ENCODE peak calls at places on chromosomes 13 and 19, in six cellular contexts. One of them, this sample, is unnamed.

GRCh38 chr19:13103961-13104847 is 1.5 kb upstream of the LYL1 start:
- DNase-seq in mammary epithelial cell: no peak
- DNase-seq in MM.1S: peak; percentile 72
- DNase-seq in endothelial cell of umbilical vein: peak; percentile 94
- DNase-seq in hepatocyte: no peak
- DNase-seq in OCI-LY7: peak; percentile 96
- DNase-seq in this sample: no peak

GRCh38 chr13:113528101-113528797 is 37.7 kb upstream of the DCUN1D2 start:
- DNase-seq in mammary epithelial cell: no peak
- DNase-seq in MM.1S: no peak
- DNase-seq in endothelial cell of umbilical vein: no peak
- DNase-seq in hepatocyte: no peak
- DNase-seq in OCI-LY7: no peak
- DNase-seq in this sample: no peak

GRCh38 chr19:1794424-1795185 is 17.5 kb downstream of the ATP8B3 start:
- DNase-seq in mammary epithelial cell: no peak
- DNase-seq in MM.1S: peak; percentile 22
- DNase-seq in endothelial cell of umbilical vein: no peak
- DNase-seq in hepatocyte: no peak
- DNase-seq in OCI-LY7: no peak
- DNase-seq in this sample: no peak

GRCh38 chr19:54248016-54248601 is 5.5 kb upstream of the LILRA6 start:
- DNase-seq in mammary epithelial cell: no peak
- DNase-seq in MM.1S: peak; percentile 69
- DNase-seq in endothelial cell of umbilical vein: peak; percentile 75
- DNase-seq in hepatocyte: no peak
- DNase-seq in OCI-LY7: no peak
- DNase-seq in this sample: no peak

GRCh38 chr19:56400485-56400884 is 3.6 kb upstream of the ZNF583 start:
- DNase-seq in mammary epithelial cell: no peak
- DNase-seq in MM.1S: no peak
- DNase-seq in endothelial cell of umbilical vein: no peak
- DNase-seq in hepatocyte: no peak
- DNase-seq in OCI-LY7: no peak
- DNase-seq in this sample: no peak

GRCh38 chr13:99018418-99019180 is 40.7 kb upstream of the DOCK9 start:
- DNase-seq in mammary epithelial cell: peak; percentile 59
- DNase-seq in MM.1S: no peak
- DNase-seq in endothelial cell of umbilical vein: no peak
- DNase-seq in hepatocyte: no peak
- DNase-seq in OCI-LY7: no peak
- DNase-seq in this sample: peak; percentile 49

GRCh38 chr19:58196911-58197616 is 14.2 kb downstream of the ZNF274 start:
- DNase-seq in mammary epithelial cell: peak; percentile 31
- DNase-seq in MM.1S: no peak
- DNase-seq in endothelial cell of umbilical vein: peak; percentile 38
- DNase-seq in hepatocyte: no peak
- DNase-seq in OCI-LY7: peak; percentile 55
- DNase-seq in this sample: peak; percentile 71

GRCh38 chr19:24098359-24098758 is 11.4 kb downstream of the ZNF254 start:
- DNase-seq in mammary epithelial cell: no peak
- DNase-seq in MM.1S: no peak
- DNase-seq in endothelial cell of umbilical vein: no peak
- DNase-seq in hepatocyte: no peak
- DNase-seq in OCI-LY7: no peak
- DNase-seq in this sample: no peak

GRCh38 chr19:36115453-36116343 is at the start of gene TBCB:
- DNase-seq in mammary epithelial cell: no peak
- DNase-seq in MM.1S: peak; percentile 79
- DNase-seq in endothelial cell of umbilical vein: peak; percentile 21
- DNase-seq in hepatocyte: no peak
- DNase-seq in OCI-LY7: peak; percentile 60
- DNase-seq in this sample: no peak

GRCh38 chr13:74325106-74325505 is 190.9 kb upstream of the KLF12 start:
- DNase-seq in mammary epithelial cell: peak; percentile 31
- DNase-seq in MM.1S: no peak
- DNase-seq in endothelial cell of umbilical vein: peak; percentile 59
- DNase-seq in hepatocyte: peak; percentile 62
- DNase-seq in OCI-LY7: no peak
- DNase-seq in this sample: no peak

DNA sequence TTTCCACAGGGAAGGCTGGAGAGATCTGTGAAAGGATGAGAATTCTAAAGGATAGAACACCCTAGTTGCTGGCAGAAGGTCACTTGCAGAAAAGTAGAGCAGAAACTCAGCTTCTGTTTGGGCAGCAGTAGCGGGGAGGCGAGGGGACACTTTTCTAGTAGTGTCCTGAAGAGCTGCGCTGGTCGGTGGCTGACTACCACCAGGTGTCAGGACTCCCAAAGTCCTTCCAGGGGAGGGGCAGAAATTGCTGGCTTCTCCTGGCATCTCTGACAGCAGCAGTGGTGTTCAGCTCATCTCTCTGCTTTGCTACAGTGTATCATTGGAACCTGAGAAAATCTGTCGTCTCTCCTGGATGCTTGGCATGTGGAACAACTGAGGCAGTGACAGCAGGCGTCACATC is 120.9 kb downstream of the ZDHHC20 start:
- DNase-seq in mammary epithelial cell: no peak
- DNase-seq in MM.1S: no peak
- DNase-seq in endothelial cell of umbilical vein: no peak
- DNase-seq in hepatocyte: no peak
- DNase-seq in OCI-LY7: no peak
- DNase-seq in this sample: no peak
- H3K4me1 ChIP-seq in mammary epithelial cell: no peaks in the 10 kb centered on the region
- H3K4me1 ChIP-seq in MM.1S: no peaks in the 10 kb centered on the region
- H3K4me1 ChIP-seq in endothelial cell of umbilical vein: no peaks in the 10 kb centered on the region
- H3K4me1 ChIP-seq in hepatocyte: no peaks in the 10 kb centered on the region
- H3K4me1 ChIP-seq in OCI-LY7: no peaks in the 10 kb centered on the region
- H3K4me1 ChIP-seq in this sample: no peaks in the 10 kb centered on the region

GRCh38 chr19:4035582-4035981 is 28.0 kb downstream of the PIAS4 start:
- DNase-seq in mammary epithelial cell: no peak
- DNase-seq in MM.1S: no peak
- DNase-seq in endothelial cell of umbilical vein: no peak
- DNase-seq in hepatocyte: no peak
- DNase-seq in OCI-LY7: no peak
- DNase-seq in this sample: no peak
- H3K36me3 ChIP-seq in mammary epithelial cell: peaks cover 5% of the 10 kb centered on the region
- H3K36me3 ChIP-seq in MM.1S: no peaks in the 10 kb centered on the region
- H3K36me3 ChIP-seq in endothelial cell of umbilical vein: peaks cover 33% of the 10 kb centered on the region
- H3K36me3 ChIP-seq in hepatocyte: no peaks in the 10 kb centered on the region
- H3K36me3 ChIP-seq in OCI-LY7: peaks cover 45% of the 10 kb centered on the region
- H3K36me3 ChIP-seq in this sample: no peaks in the 10 kb centered on the region

GRCh38 chr19:39473443-39473960 is 7.1 kb upstream of the TIMM50 start:
- DNase-seq in mammary epithelial cell: no peak
- DNase-seq in MM.1S: no peak
- DNase-seq in endothelial cell of umbilical vein: no peak
- DNase-seq in hepatocyte: no peak
- DNase-seq in OCI-LY7: no peak
- DNase-seq in this sample: no peak
- H4K20me1 ChIP-seq in mammary epithelial cell: no peaks in the 10 kb centered on the region
- H4K20me1 ChIP-seq in MM.1S: no peaks in the 10 kb centered on the region
- H4K20me1 ChIP-seq in endothelial cell of umbilical vein: no peaks in the 10 kb centered on the region
- H4K20me1 ChIP-seq in hepatocyte: no peaks in the 10 kb centered on the region
- H4K20me1 ChIP-seq in OCI-LY7: no peaks in the 10 kb centered on the region
- H4K20me1 ChIP-seq in this sample: peaks cover 3% of the 10 kb centered on the region

DNA sequence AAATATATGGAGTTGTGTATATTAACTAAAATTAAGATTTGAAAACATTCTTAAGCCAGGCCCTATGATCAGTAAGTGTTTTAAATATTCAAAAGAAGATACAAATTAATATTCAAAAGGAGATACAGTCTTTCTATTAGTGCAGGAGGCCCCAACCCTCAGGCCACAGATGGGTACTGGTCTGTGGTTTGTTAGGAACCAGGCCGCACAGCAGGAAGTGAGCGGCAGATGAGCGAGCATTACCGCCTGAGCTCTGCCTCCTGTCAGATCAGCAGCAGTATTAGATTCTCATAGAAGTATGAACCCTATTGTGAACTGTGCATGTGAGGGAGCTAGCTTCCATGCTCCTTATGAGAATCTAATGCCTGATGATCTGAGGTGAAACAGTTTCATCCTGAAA is 232.9 kb downstream of the FOXO1 start:
- DNase-seq in mammary epithelial cell: no peak
- DNase-seq in MM.1S: no peak
- DNase-seq in endothelial cell of umbilical vein: no peak
- DNase-seq in hepatocyte: no peak
- DNase-seq in OCI-LY7: peak; percentile 86
- DNase-seq in this sample: no peak
- H3K4me1 ChIP-seq in mammary epithelial cell: no peaks in the 10 kb centered on the region
- H3K4me1 ChIP-seq in MM.1S: no peaks in the 10 kb centered on the region
- H3K4me1 ChIP-seq in endothelial cell of umbilical vein: peaks cover 8% of the 10 kb centered on the region
- H3K4me1 ChIP-seq in hepatocyte: peaks cover under 1% of the 10 kb centered on the region
- H3K4me1 ChIP-seq in OCI-LY7: peaks cover 91% of the 10 kb centered on the region
- H3K4me1 ChIP-seq in this sample: peaks cover 10% of the 10 kb centered on the region

GRCh38 chr19:38289955-38290354 is 14.1 kb upstream of the C19orf33 start:
- DNase-seq in mammary epithelial cell: no peak
- DNase-seq in MM.1S: no peak
- DNase-seq in endothelial cell of umbilical vein: no peak
- DNase-seq in hepatocyte: no peak
- DNase-seq in OCI-LY7: no peak
- DNase-seq in this sample: no peak
- H3K36me3 ChIP-seq in mammary epithelial cell: peaks cover 36% of the 10 kb centered on the region
- H3K36me3 ChIP-seq in MM.1S: no peaks in the 10 kb centered on the region
- H3K36me3 ChIP-seq in endothelial cell of umbilical vein: no peaks in the 10 kb centered on the region
- H3K36me3 ChIP-seq in hepatocyte: no peaks in the 10 kb centered on the region
- H3K36me3 ChIP-seq in OCI-LY7: no peaks in the 10 kb centered on the region
- H3K36me3 ChIP-seq in this sample: peaks cover 44% of the 10 kb centered on the region

This sample was measured in PC-9.